ENCODE peak calls at places on chromosomes 4 and X, in ten cellular contexts. One of them, this sample, is unnamed.

GRCh38 chr4:54669831-54670230 is 12.1 kb downstream of the KIT start:
- DNase-seq in transverse colon: no peak
- DNase-seq in GM06990: no peak
- DNase-seq in upper lobe of left lung: no peak
- DNase-seq in pancreas: no peak
- DNase-seq in Peyer's patch: no peak
- DNase-seq in PC-9: no peak
- DNase-seq in HCT116: no peak
- DNase-seq in uterus: no peak
- DNase-seq in left lung: no peak
- DNase-seq in this sample: peak; percentile 43

GRCh38 chrX:18548996-18549395 is 122.9 kb downstream of the RS1 start:
- DNase-seq in transverse colon: no peak
- DNase-seq in GM06990: no peak
- DNase-seq in upper lobe of left lung: no peak
- DNase-seq in pancreas: no peak
- DNase-seq in Peyer's patch: no peak
- DNase-seq in PC-9: no peak
- DNase-seq in HCT116: no peak
- DNase-seq in uterus: no peak
- DNase-seq in left lung: no peak
- DNase-seq in this sample: no peak

GRCh38 chr4:86493460-86493859 is 100.7 kb upstream of the PTPN13 start:
- DNase-seq in transverse colon: no peak
- DNase-seq in GM06990: no peak
- DNase-seq in upper lobe of left lung: no peak
- DNase-seq in pancreas: no peak
- DNase-seq in Peyer's patch: no peak
- DNase-seq in PC-9: no peak
- DNase-seq in HCT116: no peak
- DNase-seq in uterus: no peak
- DNase-seq in left lung: no peak
- DNase-seq in this sample: no peak

GRCh38 chr4:155489261-155489660 is 112.5 kb upstream of the MAP9 start:
- DNase-seq in transverse colon: no peak
- DNase-seq in GM06990: no peak
- DNase-seq in upper lobe of left lung: no peak
- DNase-seq in pancreas: no peak
- DNase-seq in Peyer's patch: no peak
- DNase-seq in PC-9: no peak
- DNase-seq in HCT116: no peak
- DNase-seq in uterus: no peak
- DNase-seq in left lung: no peak
- DNase-seq in this sample: no peak

GRCh38 chr4:153153339-153153851 is 50.8 kb upstream of the TRIM2 start:
- DNase-seq in transverse colon: peak; percentile 72
- DNase-seq in GM06990: peak; percentile 71
- DNase-seq in upper lobe of left lung: peak; percentile 90
- DNase-seq in pancreas: peak; percentile 40
- DNase-seq in Peyer's patch: peak; percentile 77
- DNase-seq in PC-9: peak; percentile 36
- DNase-seq in HCT116: no peak
- DNase-seq in uterus: peak; percentile 26
- DNase-seq in left lung: peak; percentile 87
- DNase-seq in this sample: peak; percentile 82

GRCh38 chrX:108307408-108308085 is 130.7 kb downstream of the COL4A6 start:
- DNase-seq in transverse colon: no peak
- DNase-seq in GM06990: no peak
- DNase-seq in upper lobe of left lung: no peak
- DNase-seq in pancreas: no peak
- DNase-seq in Peyer's patch: no peak
- DNase-seq in PC-9: no peak
- DNase-seq in HCT116: no peak
- DNase-seq in uterus: no peak
- DNase-seq in left lung: peak; percentile 17
- DNase-seq in this sample: no peak

GRCh38 chr4:16598241-16599224 is 299.9 kb downstream of the LDB2 start:
- DNase-seq in transverse colon: no peak
- DNase-seq in GM06990: no peak
- DNase-seq in upper lobe of left lung: no peak
- DNase-seq in pancreas: no peak
- DNase-seq in Peyer's patch: no peak
- DNase-seq in PC-9: no peak
- DNase-seq in HCT116: no peak
- DNase-seq in uterus: no peak
- DNase-seq in left lung: no peak
- DNase-seq in this sample: no peak

GRCh38 chr4:107665001-107665400 is 55.0 kb downstream of the PAPSS1 start:
- DNase-seq in transverse colon: no peak
- DNase-seq in GM06990: no peak
- DNase-seq in upper lobe of left lung: no peak
- DNase-seq in pancreas: no peak
- DNase-seq in Peyer's patch: no peak
- DNase-seq in PC-9: no peak
- DNase-seq in HCT116: no peak
- DNase-seq in uterus: no peak
- DNase-seq in left lung: no peak
- DNase-seq in this sample: no peak

GRCh38 chr4:151022586-151022985 is 7.5 kb upstream of the LRBA start:
- DNase-seq in transverse colon: no peak
- DNase-seq in GM06990: no peak
- DNase-seq in upper lobe of left lung: no peak
- DNase-seq in pancreas: no peak
- DNase-seq in Peyer's patch: no peak
- DNase-seq in PC-9: no peak
- DNase-seq in HCT116: no peak
- DNase-seq in uterus: no peak
- DNase-seq in left lung: no peak
- DNase-seq in this sample: no peak

GRCh38 chr4:85748654-85749053 is 273.7 kb downstream of the ARHGAP24 start:
- DNase-seq in transverse colon: no peak
- DNase-seq in GM06990: no peak
- DNase-seq in upper lobe of left lung: no peak
- DNase-seq in pancreas: no peak
- DNase-seq in Peyer's patch: no peak
- DNase-seq in PC-9: no peak
- DNase-seq in HCT116: no peak
- DNase-seq in uterus: no peak
- DNase-seq in left lung: no peak
- DNase-seq in this sample: no peak

GRCh38 chr4:168815373-168816345 is 194.4 kb downstream of the CBR4 start:
- DNase-seq in transverse colon: no peak
- DNase-seq in GM06990: no peak
- DNase-seq in upper lobe of left lung: no peak
- DNase-seq in pancreas: no peak
- DNase-seq in Peyer's patch: no peak
- DNase-seq in PC-9: no peak
- DNase-seq in HCT116: no peak
- DNase-seq in uterus: no peak
- DNase-seq in left lung: no peak
- DNase-seq in this sample: no peak

GRCh38 chr4:78336093-78336943 is 215.3 kb upstream of the ANXA3 start:
- DNase-seq in transverse colon: no peak
- DNase-seq in GM06990: no peak
- DNase-seq in upper lobe of left lung: no peak
- DNase-seq in pancreas: no peak
- DNase-seq in Peyer's patch: no peak
- DNase-seq in PC-9: peak; percentile 40
- DNase-seq in HCT116: no peak
- DNase-seq in uterus: no peak
- DNase-seq in left lung: no peak
- DNase-seq in this sample: no peak

GRCh38 chrX:104351173-104351769 is 96.5 kb upstream of the ESX1 start:
- DNase-seq in transverse colon: no peak
- DNase-seq in GM06990: no peak
- DNase-seq in upper lobe of left lung: no peak
- DNase-seq in pancreas: no peak
- DNase-seq in Peyer's patch: no peak
- DNase-seq in PC-9: peak; percentile 80
- DNase-seq in HCT116: peak; percentile 41
- DNase-seq in uterus: no peak
- DNase-seq in left lung: no peak
- DNase-seq in this sample: no peak

GRCh38 chr4:158496030-158496741 is 25.5 kb upstream of the RXFP1 start:
- DNase-seq in transverse colon: peak; percentile 43
- DNase-seq in GM06990: no peak
- DNase-seq in upper lobe of left lung: no peak
- DNase-seq in pancreas: peak; percentile 37
- DNase-seq in Peyer's patch: no peak
- DNase-seq in PC-9: no peak
- DNase-seq in HCT116: peak; percentile 21
- DNase-seq in uterus: no peak
- DNase-seq in left lung: no peak
- DNase-seq in this sample: peak; percentile 55

GRCh38 chrX:154017766-154018517 is 1.8 kb downstream of the IRAK1 start:
- DNase-seq in transverse colon: no peak
- DNase-seq in GM06990: no peak
- DNase-seq in upper lobe of left lung: peak; percentile 41
- DNase-seq in pancreas: no peak
- DNase-seq in Peyer's patch: no peak
- DNase-seq in PC-9: no peak
- DNase-seq in HCT116: no peak
- DNase-seq in uterus: no peak
- DNase-seq in left lung: no peak
- DNase-seq in this sample: peak; percentile 43
- H3K4me3 ChIP-seq in transverse colon: no peak overlapping the region
- H3K4me3 ChIP-seq in GM06990: peak overlapping the region; percentile 74
- H3K4me3 ChIP-seq in upper lobe of left lung: no peak overlapping the region
- H3K4me3 ChIP-seq in pancreas: no peak overlapping the region
- H3K4me3 ChIP-seq in Peyer's patch: peak overlapping the region; percentile 64
- H3K4me3 ChIP-seq in PC-9: peak overlapping the region; percentile 78
- H3K4me3 ChIP-seq in HCT116: peak overlapping the region; percentile 68
- H3K4me3 ChIP-seq in uterus: no peak overlapping the region
- H3K4me3 ChIP-seq in left lung: peak overlapping the region; percentile 62
- H3K4me3 ChIP-seq in this sample: no peak overlapping the region

GRCh38 chr4:82868572-82868971 is 22.4 kb downstream of the SEC31A start:
- DNase-seq in transverse colon: no peak
- DNase-seq in GM06990: no peak
- DNase-seq in upper lobe of left lung: no peak
- DNase-seq in pancreas: no peak
- DNase-seq in Peyer's patch: no peak
- DNase-seq in PC-9: no peak
- DNase-seq in HCT116: no peak
- DNase-seq in uterus: no peak
- DNase-seq in left lung: no peak
- DNase-seq in this sample: no peak
- H3K36me3 ChIP-seq in transverse colon: no peaks in the 10 kb centered on the region
- H3K36me3 ChIP-seq in GM06990: peaks cover 14% of the 10 kb centered on the region
- H3K36me3 ChIP-seq in upper lobe of left lung: peaks cover 85% of the 10 kb centered on the region
- H3K36me3 ChIP-seq in pancreas: peaks cover 31% of the 10 kb centered on the region
- H3K36me3 ChIP-seq in Peyer's patch: no peaks in the 10 kb centered on the region
- H3K36me3 ChIP-seq in PC-9: peaks cover 22% of the 10 kb centered on the region
- H3K36me3 ChIP-seq in HCT116: peaks cover 47% of the 10 kb centered on the region
- H3K36me3 ChIP-seq in uterus: no peaks in the 10 kb centered on the region
- H3K36me3 ChIP-seq in left lung: peaks cover 97% of the 10 kb centered on the region
- H3K36me3 ChIP-seq in this sample: peaks cover 28% of the 10 kb centered on the region

DNA sequence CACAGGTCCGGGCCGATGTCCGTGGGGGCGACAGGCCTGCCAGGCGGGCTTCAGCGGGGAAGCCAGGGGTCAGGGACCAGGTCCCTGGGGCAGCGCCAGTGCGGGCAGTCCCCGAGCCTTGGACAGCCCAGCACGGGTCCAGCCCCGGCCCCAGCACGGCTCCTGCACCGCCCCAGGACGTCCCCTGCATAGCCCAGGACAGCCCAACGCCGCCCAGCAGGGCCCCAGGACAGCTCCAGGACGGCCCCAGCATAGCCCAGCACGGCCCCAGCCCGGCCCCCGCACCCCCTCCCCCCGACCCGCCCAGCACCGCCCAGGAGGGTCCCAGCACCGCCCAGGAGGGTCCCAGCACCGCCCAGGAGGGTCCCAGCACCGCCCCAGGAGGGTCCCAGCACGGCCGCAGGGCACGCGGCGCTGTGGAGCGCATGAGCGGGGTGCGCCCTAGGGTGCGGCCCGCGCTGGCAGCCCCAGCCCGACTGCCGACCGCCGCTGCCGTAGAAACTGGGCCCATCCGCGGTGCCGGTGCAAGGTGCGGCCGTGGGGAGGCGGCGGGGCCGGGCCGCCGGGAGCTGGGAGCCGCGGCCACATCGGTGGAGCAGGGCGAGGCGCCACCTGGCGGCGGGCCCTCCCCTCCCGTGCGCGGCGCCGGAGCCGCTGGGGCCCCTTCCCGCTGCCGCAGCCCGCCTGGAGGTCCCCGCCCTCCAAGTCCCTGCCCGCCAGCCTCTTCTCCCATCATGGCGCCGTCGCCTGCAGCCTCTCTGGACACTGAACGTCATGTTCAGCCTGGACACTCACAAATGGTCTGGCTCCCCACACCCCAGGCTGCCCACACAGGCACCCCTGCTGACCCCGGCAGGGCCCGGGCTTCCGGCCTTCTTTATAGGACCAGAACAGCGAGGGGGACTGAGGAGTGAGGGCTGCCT is 106.8 kb upstream of the NKX1-1 start:
- DNase-seq in transverse colon: peak; percentile 25
- DNase-seq in GM06990: no peak
- DNase-seq in upper lobe of left lung: peak; percentile 92
- DNase-seq in pancreas: peak; percentile 65
- DNase-seq in Peyer's patch: peak; percentile 63
- DNase-seq in PC-9: no peak
- DNase-seq in HCT116: peak; percentile 15
- DNase-seq in uterus: peak; percentile 29
- DNase-seq in left lung: peak; percentile 84
- DNase-seq in this sample: peak; percentile 97
- H3K27me3 ChIP-seq in transverse colon: peaks cover 64% of the 10 kb centered on the region
- H3K27me3 ChIP-seq in GM06990: no peaks in the 10 kb centered on the region
- H3K27me3 ChIP-seq in upper lobe of left lung: peaks cover 16% of the 10 kb centered on the region
- H3K27me3 ChIP-seq in pancreas: no peaks in the 10 kb centered on the region
- H3K27me3 ChIP-seq in Peyer's patch: peaks cover 11% of the 10 kb centered on the region
- H3K27me3 ChIP-seq in PC-9: peaks cover 76% of the 10 kb centered on the region
- H3K27me3 ChIP-seq in HCT116: no peaks in the 10 kb centered on the region
- H3K27me3 ChIP-seq in uterus: no peaks in the 10 kb centered on the region
- H3K27me3 ChIP-seq in left lung: peaks cover 69% of the 10 kb centered on the region
- H3K27me3 ChIP-seq in this sample: peaks cover 3% of the 10 kb centered on the region

DNA sequence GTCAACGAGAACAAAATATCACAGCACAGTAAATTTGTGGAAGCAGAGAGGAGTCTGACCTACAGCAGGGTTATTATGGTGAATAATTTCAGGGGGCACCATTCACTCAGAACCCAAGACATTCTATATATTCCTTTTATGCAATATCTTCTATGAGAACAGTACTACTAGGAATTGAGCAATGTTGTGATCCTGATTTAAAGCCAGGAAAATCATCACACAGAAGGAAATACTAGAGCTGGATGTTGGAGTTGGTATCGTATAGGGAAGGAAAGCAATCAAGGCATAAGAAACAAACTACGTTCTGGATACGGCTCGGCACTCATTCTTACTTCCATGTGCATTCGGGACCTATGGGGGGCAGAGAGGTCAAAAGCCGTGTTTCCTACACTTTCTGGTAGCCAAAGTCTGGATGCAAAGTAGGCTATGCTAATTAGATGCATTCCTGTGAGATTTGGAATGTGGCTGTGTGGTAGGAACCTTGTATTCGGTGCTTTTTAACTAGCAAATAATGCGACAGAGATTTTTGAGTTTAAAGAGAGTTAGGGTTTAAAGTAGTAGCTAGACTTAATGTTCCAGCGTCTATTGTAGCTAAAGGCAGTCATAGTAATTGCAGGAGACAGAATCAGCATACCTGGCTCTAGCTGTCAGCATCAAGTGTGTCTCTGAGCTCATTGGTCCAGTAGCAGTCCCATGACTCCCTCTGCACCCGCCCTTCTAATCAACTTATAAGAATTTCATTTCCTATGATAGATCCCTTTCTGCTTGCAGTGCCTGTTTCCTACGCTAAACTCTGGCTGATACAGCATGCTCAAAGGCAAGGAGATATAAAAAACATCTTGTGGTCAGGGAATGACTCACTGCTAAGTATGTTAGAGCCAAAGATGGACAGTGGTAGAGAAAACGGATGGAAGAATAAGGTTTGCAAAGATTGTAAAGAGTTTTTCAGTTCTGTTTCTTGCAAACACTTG is 43.3 kb upstream of the PDGFC start:
- DNase-seq in transverse colon: no peak
- DNase-seq in GM06990: no peak
- DNase-seq in upper lobe of left lung: no peak
- DNase-seq in pancreas: no peak
- DNase-seq in Peyer's patch: no peak
- DNase-seq in PC-9: peak; percentile 50
- DNase-seq in HCT116: peak; percentile 29
- DNase-seq in uterus: no peak
- DNase-seq in left lung: no peak
- DNase-seq in this sample: peak; percentile 5
- H3K4me3 ChIP-seq in transverse colon: no peak overlapping the region
- H3K4me3 ChIP-seq in GM06990: no peak overlapping the region
- H3K4me3 ChIP-seq in upper lobe of left lung: no peak overlapping the region
- H3K4me3 ChIP-seq in pancreas: no peak overlapping the region
- H3K4me3 ChIP-seq in Peyer's patch: no peak overlapping the region
- H3K4me3 ChIP-seq in PC-9: no peak overlapping the region
- H3K4me3 ChIP-seq in HCT116: no peak overlapping the region
- H3K4me3 ChIP-seq in uterus: no peak overlapping the region
- H3K4me3 ChIP-seq in left lung: no peak overlapping the region
- H3K4me3 ChIP-seq in this sample: no peak overlapping the region